ENCODE peak calls at places on chromosomes 2 and 18, in six cellular contexts. A is tibial artery, K is stromal cell of bone marrow, O is AG08395, C is EH, H is colonic mucosa. R is an unnamed sample.

GRCh38 chr2:88834866-88835265 is 143.4 kb downstream of the RPIA start:
- DNase-seq in A (no peak), K (no peak), O (no peak), C (no peak), H (no peak), R (no peak)

GRCh38 chr2:44195714-44196113 is 27.0 kb downstream of the PPM1B start:
- DNase-seq in A (no peak), K (no peak), O (no peak), C (no peak), H (no peak), R (no peak)

GRCh38 chr2:37586663-37587409 is 84.6 kb downstream of the CDC42EP3 start:
- DNase-seq in A (no peak), K (no peak), O (no peak), C (no peak), H (no peak), R (no peak)

GRCh38 chr2:22478329-22478728 is 906.6 kb upstream of the KLHL29 start:
- DNase-seq in A (no peak), K (no peak), O (no peak), C (no peak), H (no peak), R (no peak)

GRCh38 chr2:236969767-236970655 is 115.7 kb upstream of the COPS8 start:
- DNase-seq in A (peak; percentile 29), K (no peak), O (no peak), C (no peak), H (no peak), R (no peak)

GRCh38 chr2:112723556-112723940 is 2.7 kb downstream of the NT5DC4 start:
- DNase-seq in A (no peak), K (no peak), O (no peak), C (no peak), H (no peak), R (no peak)

GRCh38 chr2:171999125-171999524 is 628 bp upstream of the METAP1D start:
- DNase-seq in A (no peak), K (no peak), O (no peak), C (no peak), H (no peak), R (no peak)

GRCh38 chr2:73939419-73939818 is 12.7 kb downstream of the DGUOK start:
- DNase-seq in A (no peak), K (peak; percentile 57), O (peak; percentile 67), C (peak; percentile 60), H (no peak), R (no peak)

GRCh38 chr2:182565941-182566567 is 139.2 kb upstream of the PDE1A start:
- DNase-seq in A (no peak), K (no peak), O (no peak), C (no peak), H (no peak), R (no peak)

GRCh38 chr18:48408727-48409590 is at the start of gene ZBTB7C:
- DNase-seq in A (peak; percentile 75), K (no peak), O (peak; percentile 38), C (peak; percentile 28), H (peak; percentile 37), R (no peak)

GRCh38 chr18:30562231-30562630 is 480.3 kb downstream of the DSC3 start:
- DNase-seq in A (no peak), K (no peak), O (no peak), C (no peak), H (no peak), R (no peak)

GRCh38 chr2:121260370-121261154 is 24.4 kb downstream of the TFCP2L1 start:
- DNase-seq in A (no peak), K (no peak), O (no peak), C (no peak), H (no peak), R (no peak)

GRCh38 chr2:10524341-10524740 is 76.2 kb upstream of the ODC1 start:
- DNase-seq in A (peak; percentile 41), K (no peak), O (no peak), C (no peak), H (no peak), R (no peak)

GRCh38 chr2:200376422-200377142 is 70.1 kb downstream of the SPATS2L start:
- DNase-seq in A (no peak), K (no peak), O (no peak), C (peak; percentile 50), H (peak; percentile 82), R (peak; percentile 53)

GRCh38 chr2:71703981-71704545 is 250.7 kb downstream of the DYSF start:
- DNase-seq in A (peak; percentile 40), K (no peak), O (no peak), C (no peak), H (no peak), R (no peak)

GRCh38 chr2:54728669-54729120 is 5.2 kb downstream of the EML6 start:
- DNase-seq in A (no peak), K (peak; percentile 92), O (peak; percentile 87), C (peak; percentile 95), H (no peak), R (no peak)

GRCh38 chr2:27208486-27209050 is 3.3 kb upstream of the ATRAID start:
- DNase-seq in A (peak; percentile 25), K (no peak), O (no peak), C (no peak), H (no peak), R (no peak)

GRCh38 chr2:45649855-45650806 is 1.3 kb upstream of the PRKCE start:
- DNase-seq in A (peak; percentile 92), K (no peak), O (peak; percentile 57), C (peak; percentile 61), H (peak; percentile 85), R (no peak)

GRCh38 chr2:24238158-24238557 is 63.3 kb downstream of the FAM228A start:
- DNase-seq in A (no peak), K (no peak), O (no peak), C (no peak), H (no peak), R (no peak)

GRCh38 chr2:111117666-111118454 is 2.9 kb upstream of the BCL2L11 start:
- DNase-seq in A (peak; percentile 72), K (peak; percentile 45), O (peak; percentile 10), C (peak; percentile 29), H (peak; percentile 65), R (no peak)

GRCh38 chr2:143297182-143297581 is 168.0 kb downstream of the ARHGAP15 start:
- DNase-seq in A (no peak), K (no peak), O (no peak), C (no peak), H (no peak), R (no peak)

GRCh38 chr2:19228720-19229119 is 129.7 kb downstream of the OSR1 start:
- DNase-seq in A (no peak), K (no peak), O (no peak), C (no peak), H (no peak), R (no peak)

GRCh38 chr2:56757884-56758545 is 574.2 kb downstream of the CCDC85A start:
- DNase-seq in A (no peak), K (no peak), O (no peak), C (peak; percentile 15), H (no peak), R (no peak)

GRCh38 chr2:29966256-29966655 is 44.9 kb upstream of the ALK start:
- DNase-seq in A (no peak), K (no peak), O (no peak), C (no peak), H (no peak), R (no peak)

GRCh38 chr2:238441262-238442114 is 14.8 kb downstream of the ASB1 start:
- DNase-seq in A (no peak), K (no peak), O (no peak), C (no peak), H (no peak), R (no peak)

GRCh38 chr18:32802606-32803451 is 30.0 kb upstream of the KLHL14 start:
- DNase-seq in A (no peak), K (no peak), O (no peak), C (no peak), H (no peak), R (no peak)

GRCh38 chr2:85277416-85278158 is 50.2 kb downstream of the TGOLN2 start:
- DNase-seq in A (no peak), K (peak; percentile 65), O (peak; percentile 73), C (peak; percentile 98), H (peak; percentile 50), R (no peak)